ENCODE peak calls at places on chromosomes 3 and 15, in four cellular contexts. M, T, P and J are unnamed samples.

GRCh38 chr3:100110101-100110500 is 4.2 kb downstream of the FILIP1L start:
- DNase-seq in T (no peak), P (no peak), M (no peak), J (no peak)

GRCh38 chr3:112086018-112086854 is at the start of gene C3orf52:
- DNase-seq in M (peak; percentile 87), T (peak; percentile 29), P (peak; percentile 88), J (peak; percentile 63)

GRCh38 chr3:23172059-23172458 is 31.1 kb upstream of the UBE2E2 start:
- DNase-seq in P (no peak), M (no peak), T (no peak), J (no peak)

GRCh38 chr3:57006949-57007419 is 53.5 kb upstream of the SPATA12 start:
- DNase-seq in T (no peak), P (no peak), M (no peak), J (no peak)

GRCh38 chr3:4829031-4829394 is 150.2 kb upstream of the BHLHE40 start:
- DNase-seq in M (no peak), T (no peak), P (no peak), J (peak; percentile 51)

GRCh38 chr3:139520028-139520737 is 19.4 kb downstream of the RBP1 start:
- DNase-seq in M (no peak), T (no peak), P (no peak), J (no peak)

GRCh38 chr3:9703736-9704342 is at the start of gene CPNE9:
- DNase-seq in M (no peak), T (no peak), P (no peak), J (no peak)

GRCh38 chr3:127226946-127227842 is 34.3 kb downstream of the PRR23E start:
- DNase-seq in P (no peak), M (no peak), T (no peak), J (no peak)

GRCh38 chr3:58271901-58272501 is 34.0 kb upstream of the RPP14 start:
- DNase-seq in M (peak; percentile 77), P (peak; percentile 69), T (peak; percentile 71), J (peak; percentile 81)

GRCh38 chr3:47225310-47225906 is 57.2 kb downstream of the KIF9 start:
- DNase-seq in T (peak; percentile 3), P (no peak), M (no peak), J (no peak)

GRCh38 chr3:196563721-196564225 is 4.6 kb downstream of the WDR53 start:
- DNase-seq in P (peak; percentile 82), T (no peak), M (peak; percentile 89), J (peak; percentile 88)

GRCh38 chr3:57956119-57956832 is 51.9 kb upstream of the FLNB start:
- DNase-seq in T (peak; percentile 76), M (no peak), P (peak; percentile 55), J (peak; percentile 31)

GRCh38 chr3:111616417-111617105 is 21.4 kb upstream of the ZBED2 start:
- DNase-seq in M (no peak), T (no peak), P (no peak), J (no peak)

GRCh38 chr3:117873236-117873635 is 1161.4 kb downstream of the IGSF11 start:
- DNase-seq in T (no peak), P (no peak), M (no peak), J (no peak)

GRCh38 chr3:192905980-192906678 is 11.5 kb downstream of the MB21D2 start:
- DNase-seq in M (no peak), P (no peak), T (no peak), J (no peak)

GRCh38 chr15:92645051-92645631 is 10.4 kb downstream of the FAM174B start:
- DNase-seq in P (peak; percentile 50), T (no peak), M (no peak), J (peak; percentile 59)

GRCh38 chr3:180626844-180627243 is 24.9 kb downstream of the TTC14 start:
- DNase-seq in M (no peak), P (no peak), T (no peak), J (no peak)

GRCh38 chr3:98536456-98537017 is 4.8 kb downstream of the GPR15 start:
- DNase-seq in P (no peak), M (no peak), T (no peak), J (no peak)

GRCh38 chr3:172202797-172203196 is 163.4 kb downstream of the FNDC3B start:
- DNase-seq in M (no peak), T (no peak), P (no peak), J (no peak)

GRCh38 chr3:16482770-16483531 is 30.5 kb downstream of the RFTN1 start:
- DNase-seq in P (no peak), T (no peak), M (no peak), J (no peak)

GRCh38 chr15:92524161-92524560 is 130.5 kb downstream of the ST8SIA2 start:
- DNase-seq in M (no peak), P (no peak), T (no peak), J (peak; percentile 23)

GRCh38 chr3:39144095-39144747 is 9.2 kb downstream of the CSRNP1 start:
- DNase-seq in M (no peak), T (no peak), P (no peak), J (no peak)